ENCODE peak calls at places on chromosomes 1 and 21, in four cellular contexts. One of them, this sample, is unnamed.

GRCh38 chr1:109241344-109241743 is 8.0 kb upstream of the CELSR2 start:
- DNase-seq in psoas muscle: no peak
- DNase-seq in naive thymus-derived CD4-positive, alpha-beta T cell: no peak
- DNase-seq in uterus: no peak
- DNase-seq in this sample: peak; percentile 40

GRCh38 chr21:34827445-34828235 is 158.8 kb downstream of the CLIC6 start:
- DNase-seq in naive thymus-derived CD4-positive, alpha-beta T cell: no peak
- DNase-seq in uterus: no peak
- DNase-seq in psoas muscle: no peak
- DNase-seq in this sample: no peak

GRCh38 chr1:153339802-153340201 is 8.8 kb downstream of the PGLYRP4 start:
- DNase-seq in psoas muscle: no peak
- DNase-seq in naive thymus-derived CD4-positive, alpha-beta T cell: no peak
- DNase-seq in uterus: no peak
- DNase-seq in this sample: no peak

GRCh38 chr1:203860396-203860951 is 925 bp upstream of the SNRPE start:
- DNase-seq in uterus: peak; percentile 35
- DNase-seq in naive thymus-derived CD4-positive, alpha-beta T cell: no peak
- DNase-seq in psoas muscle: peak; percentile 23
- DNase-seq in this sample: peak; percentile 33

GRCh38 chr1:178540646-178541045 is 27.7 kb downstream of the TEX35 start:
- DNase-seq in uterus: no peak
- DNase-seq in naive thymus-derived CD4-positive, alpha-beta T cell: no peak
- DNase-seq in psoas muscle: no peak
- DNase-seq in this sample: no peak

GRCh38 chr1:51325391-51325790 is 5.0 kb downstream of the TTC39A start:
- DNase-seq in psoas muscle: no peak
- DNase-seq in naive thymus-derived CD4-positive, alpha-beta T cell: no peak
- DNase-seq in uterus: no peak
- DNase-seq in this sample: no peak

GRCh38 chr1:221725683-221726330 is 16.1 kb downstream of the DUSP10 start:
- DNase-seq in uterus: no peak
- DNase-seq in psoas muscle: no peak
- DNase-seq in naive thymus-derived CD4-positive, alpha-beta T cell: no peak
- DNase-seq in this sample: no peak

GRCh38 chr1:83055391-83056170 is 943.4 kb downstream of the TTLL7 start:
- DNase-seq in naive thymus-derived CD4-positive, alpha-beta T cell: no peak
- DNase-seq in psoas muscle: no peak
- DNase-seq in uterus: no peak
- DNase-seq in this sample: no peak

GRCh38 chr1:20485527-20486456 is at the start of gene CAMK2N1:
- DNase-seq in naive thymus-derived CD4-positive, alpha-beta T cell: peak; percentile 48
- DNase-seq in psoas muscle: peak; percentile 76
- DNase-seq in uterus: peak; percentile 75
- DNase-seq in this sample: peak; percentile 53

GRCh38 chr1:165815725-165816124 is 11.7 kb upstream of the UCK2 start:
- DNase-seq in psoas muscle: no peak
- DNase-seq in naive thymus-derived CD4-positive, alpha-beta T cell: no peak
- DNase-seq in uterus: no peak
- DNase-seq in this sample: no peak

GRCh38 chr1:25204797-25205441 is 27.4 kb downstream of the SYF2 start:
- DNase-seq in uterus: no peak
- DNase-seq in naive thymus-derived CD4-positive, alpha-beta T cell: no peak
- DNase-seq in psoas muscle: no peak
- DNase-seq in this sample: no peak

GRCh38 chr21:15631342-15631741 is 98.4 kb upstream of the USP25 start:
- DNase-seq in uterus: no peak
- DNase-seq in naive thymus-derived CD4-positive, alpha-beta T cell: no peak
- DNase-seq in psoas muscle: no peak
- DNase-seq in this sample: no peak

GRCh38 chr1:192844360-192844759 is 35.5 kb downstream of the RGS2 start:
- DNase-seq in uterus: no peak
- DNase-seq in psoas muscle: no peak
- DNase-seq in naive thymus-derived CD4-positive, alpha-beta T cell: no peak
- DNase-seq in this sample: no peak

GRCh38 chr1:2821970-2822620 is 20.6 kb upstream of the TTC34 start:
- DNase-seq in naive thymus-derived CD4-positive, alpha-beta T cell: peak; percentile 22
- DNase-seq in psoas muscle: peak; percentile 25
- DNase-seq in uterus: no peak
- DNase-seq in this sample: peak; percentile 90

GRCh38 chr1:112026018-112026417 is 36.5 kb upstream of the KCND3 start:
- DNase-seq in psoas muscle: no peak
- DNase-seq in naive thymus-derived CD4-positive, alpha-beta T cell: no peak
- DNase-seq in uterus: no peak
- DNase-seq in this sample: no peak

GRCh38 chr1:17347769-17348592 is 24.0 kb upstream of the PADI6 start:
- DNase-seq in psoas muscle: no peak
- DNase-seq in naive thymus-derived CD4-positive, alpha-beta T cell: no peak
- DNase-seq in uterus: no peak
- DNase-seq in this sample: peak; percentile 14

GRCh38 chr1:206922524-206922923 is 783 bp upstream of the FCMR start:
- DNase-seq in psoas muscle: no peak
- DNase-seq in naive thymus-derived CD4-positive, alpha-beta T cell: no peak
- DNase-seq in uterus: no peak
- DNase-seq in this sample: no peak

GRCh38 chr1:197666769-197667285 is 108.5 kb downstream of the DENND1B start:
- DNase-seq in naive thymus-derived CD4-positive, alpha-beta T cell: no peak
- DNase-seq in uterus: no peak
- DNase-seq in psoas muscle: no peak
- DNase-seq in this sample: no peak

GRCh38 chr1:44077421-44077820 is 41.2 kb upstream of the KLF17 start:
- DNase-seq in uterus: no peak
- DNase-seq in naive thymus-derived CD4-positive, alpha-beta T cell: no peak
- DNase-seq in psoas muscle: no peak
- DNase-seq in this sample: no peak

GRCh38 chr1:17919525-17920439 is 164.6 kb downstream of the ACTL8 start:
- DNase-seq in naive thymus-derived CD4-positive, alpha-beta T cell: no peak
- DNase-seq in psoas muscle: no peak
- DNase-seq in uterus: no peak
- DNase-seq in this sample: peak; percentile 33

DNA sequence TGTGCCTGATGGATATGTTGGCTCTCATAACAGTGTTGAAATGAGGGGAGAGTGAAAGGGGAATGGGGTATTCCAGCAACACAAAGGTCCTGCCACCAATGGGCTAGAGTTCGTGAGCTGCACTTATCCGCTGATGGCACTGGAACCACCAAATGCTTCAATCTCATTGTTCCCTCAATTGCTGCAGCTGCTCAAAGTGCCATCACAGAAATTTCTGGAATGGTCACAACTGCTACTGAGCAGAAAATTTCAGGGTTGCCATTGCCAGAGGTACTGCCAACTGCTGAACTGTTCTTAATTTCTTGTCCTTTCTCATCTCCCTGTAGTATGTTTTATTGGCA is 648.5 kb downstream of the PLPP3 start:
- DNase-seq in naive thymus-derived CD4-positive, alpha-beta T cell: no peak
- DNase-seq in uterus: no peak
- DNase-seq in psoas muscle: no peak
- DNase-seq in this sample: no peak
- H3K27ac ChIP-seq in naive thymus-derived CD4-positive, alpha-beta T cell: no peak overlapping the region
- H3K27ac ChIP-seq in uterus: peak overlapping the region; percentile 23
- H3K27ac ChIP-seq in psoas muscle: no peak overlapping the region
- H3K27ac ChIP-seq in this sample: no peak overlapping the region

DNA sequence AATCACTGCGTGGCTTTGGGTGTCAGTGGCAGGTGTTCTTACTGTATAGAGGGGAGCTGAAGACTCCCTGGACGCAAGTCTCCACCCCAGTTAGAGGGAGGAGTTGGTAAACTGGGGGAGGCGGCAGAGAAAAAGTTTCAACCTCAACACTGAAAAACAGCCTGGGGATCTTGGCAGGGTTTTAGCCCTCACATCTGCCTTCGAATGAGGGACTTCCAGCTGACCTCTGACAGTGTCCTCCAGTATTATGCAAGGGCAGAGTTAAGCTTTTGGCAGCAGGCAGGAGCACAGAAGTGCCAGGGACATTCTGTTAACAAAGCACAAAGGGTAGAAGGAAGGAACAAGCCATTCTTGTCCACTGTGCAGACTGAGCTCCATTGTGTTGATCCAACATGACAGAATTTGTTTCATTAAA is 41.2 kb upstream of the RAB4A start:
- DNase-seq in uterus: peak; percentile 81
- DNase-seq in psoas muscle: peak; percentile 65
- DNase-seq in naive thymus-derived CD4-positive, alpha-beta T cell: no peak
- DNase-seq in this sample: peak; percentile 72
- H3K4me3 ChIP-seq in uterus: no peak overlapping the region
- H3K4me3 ChIP-seq in psoas muscle: peak overlapping the region; percentile 43
- H3K4me3 ChIP-seq in naive thymus-derived CD4-positive, alpha-beta T cell: no peak overlapping the region
- H3K4me3 ChIP-seq in this sample: no peak overlapping the region

DNA sequence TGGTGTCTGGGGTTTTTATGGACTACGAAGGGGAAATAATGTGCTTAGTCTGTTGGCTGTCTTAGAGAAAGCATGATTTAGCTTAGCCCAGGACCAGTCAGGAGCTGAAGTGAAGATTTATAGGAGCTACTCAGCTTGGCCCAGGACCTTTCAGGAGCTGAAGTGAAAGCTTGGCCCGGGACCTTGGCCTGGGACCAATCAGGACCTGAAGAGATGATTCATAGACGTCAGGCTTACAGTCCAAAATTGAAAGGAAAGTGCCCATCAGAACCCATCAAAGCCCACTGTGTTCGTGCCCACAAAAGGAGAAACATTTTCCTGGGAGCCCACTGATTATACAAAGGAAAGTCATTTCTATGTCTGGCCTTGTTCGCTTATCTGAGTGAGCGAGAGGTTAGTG is 35.6 kb downstream of the MSTO1 start:
- DNase-seq in naive thymus-derived CD4-positive, alpha-beta T cell: no peak
- DNase-seq in psoas muscle: peak; percentile 43
- DNase-seq in uterus: no peak
- DNase-seq in this sample: no peak
- H3K27ac ChIP-seq in naive thymus-derived CD4-positive, alpha-beta T cell: no peak overlapping the region
- H3K27ac ChIP-seq in psoas muscle: no peak overlapping the region
- H3K27ac ChIP-seq in uterus: peak overlapping the region; percentile 8
- H3K27ac ChIP-seq in this sample: no peak overlapping the region

GRCh38 chr1:226971765-226972164 is 31.7 kb downstream of the COQ8A start:
- DNase-seq in naive thymus-derived CD4-positive, alpha-beta T cell: no peak
- DNase-seq in psoas muscle: no peak
- DNase-seq in uterus: no peak
- DNase-seq in this sample: no peak

GRCh38 chr1:226973371-226973897 is 33.3 kb downstream of the COQ8A start:
- DNase-seq in naive thymus-derived CD4-positive, alpha-beta T cell: no peak
- DNase-seq in uterus: peak; percentile 72
- DNase-seq in psoas muscle: peak; percentile 73
- DNase-seq in this sample: no peak

GRCh38 chr1:226973898-226974543 is 33.9 kb downstream of the COQ8A start:
- DNase-seq in naive thymus-derived CD4-positive, alpha-beta T cell: no peak
- DNase-seq in psoas muscle: peak; percentile 73
- DNase-seq in uterus: peak; percentile 82
- DNase-seq in this sample: peak; percentile 19

GRCh38 chr1:226974544-226975258 is 34.6 kb downstream of the COQ8A start:
- DNase-seq in psoas muscle: peak; percentile 72
- DNase-seq in naive thymus-derived CD4-positive, alpha-beta T cell: no peak
- DNase-seq in uterus: no peak
- DNase-seq in this sample: peak; percentile 20

DNA sequence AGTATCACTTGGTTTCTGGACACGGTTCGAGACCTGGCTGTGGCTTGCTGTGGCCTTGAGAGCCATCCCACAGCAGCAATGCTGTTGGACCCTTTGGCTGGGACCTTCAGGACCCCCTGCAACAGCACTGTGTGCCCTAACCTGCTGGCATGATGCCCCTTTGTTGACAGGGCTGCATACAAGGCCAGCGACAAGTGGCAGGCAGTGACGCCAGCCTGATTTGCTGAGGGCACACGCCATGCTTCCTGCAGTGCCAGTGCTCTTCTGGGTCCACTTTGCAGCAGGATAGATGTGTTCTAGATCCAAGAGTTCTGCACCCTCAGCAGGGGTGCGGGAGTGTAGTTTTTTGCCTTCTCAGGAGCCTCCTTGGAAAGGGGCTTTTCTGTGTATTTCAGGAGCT is 32.8 kb downstream of the COQ8A start:
- DNase-seq in uterus: no peak
- DNase-seq in naive thymus-derived CD4-positive, alpha-beta T cell: no peak
- DNase-seq in psoas muscle: no peak
- DNase-seq in this sample: no peak
- H3K4me3 ChIP-seq in uterus: no peak overlapping the region
- H3K4me3 ChIP-seq in naive thymus-derived CD4-positive, alpha-beta T cell: no peak overlapping the region
- H3K4me3 ChIP-seq in psoas muscle: peak overlapping the region; percentile 46
- H3K4me3 ChIP-seq in this sample: no peak overlapping the region

DNA sequence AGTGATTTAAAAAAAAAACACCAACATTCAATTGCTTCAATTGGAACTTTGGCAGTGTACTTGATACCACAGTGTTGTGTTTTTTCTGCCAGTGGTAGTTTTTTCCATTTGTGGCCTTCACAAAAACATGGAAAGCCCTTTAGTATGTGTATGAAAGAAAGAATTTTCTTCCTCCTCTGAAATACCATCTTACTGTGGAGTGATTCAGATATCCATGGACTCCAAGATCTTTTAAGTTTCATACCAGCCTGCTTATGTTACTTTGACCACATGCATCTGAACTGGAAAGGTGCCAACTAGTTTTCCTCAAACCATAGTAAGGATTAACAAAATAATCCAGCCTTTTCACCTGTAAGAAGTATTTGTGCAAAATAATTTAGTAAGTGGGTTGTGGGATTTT is 3.4 kb downstream of the PPP2R5A start:
- DNase-seq in uterus: no peak
- DNase-seq in psoas muscle: no peak
- DNase-seq in naive thymus-derived CD4-positive, alpha-beta T cell: no peak
- DNase-seq in this sample: no peak
- H3K27ac ChIP-seq in uterus: no peak overlapping the region
- H3K27ac ChIP-seq in psoas muscle: peak overlapping the region; percentile 100
- H3K27ac ChIP-seq in naive thymus-derived CD4-positive, alpha-beta T cell: peak overlapping the region; percentile 27
- H3K27ac ChIP-seq in this sample: peak overlapping the region; percentile 99